ENCODE peak calls at places on chromosomes 6 and 20, in eight cellular contexts. C is keratinocyte, S is neural progenitor cell, P is BE2C, J is hepatocyte, D is heart right ventricle, X is RWPE2, I is fibroblast of lung. R is an unnamed sample. For H3K4me1, the result is how much of the 10 kb centered on the place peaks cover.

GRCh38 chr20:23039885-23040508 is 4.9 kb downstream of the SSTR4 start:
- DNase-seq in P (no peak), J (peak), S (no peak), X (no peak), I (no peak), C (no peak), D (no peak), R (no peak)

GRCh38 chr6:89375427-89375868 is 22.9 kb upstream of the UBE2J1 start:
- DNase-seq in S (peak), D (peak), I (no peak), X (no peak), J (peak), C (no peak), P (peak), R (peak)

GRCh38 chr20:20317195-20318113 is 50.5 kb upstream of the INSM1 start:
- DNase-seq in D (no peak), I (no peak), X (no peak), P (no peak), C (no peak), J (no peak), S (no peak), R (no peak)

GRCh38 chr20:40668449-40669228 is 20.4 kb downstream of the MAFB start:
- DNase-seq in I (no peak), X (peak), D (no peak), C (no peak), P (peak), S (no peak), J (peak), R (no peak)

GRCh38 chr20:57547250-57547649 is 13.7 kb upstream of the PCK1 start:
- DNase-seq in P (no peak), C (no peak), J (no peak), I (peak), X (no peak), S (no peak), D (no peak), R (no peak)

GRCh38 chr6:48990746-48991145 is 472.3 kb downstream of the MMUT start:
- DNase-seq in I (no peak), P (no peak), C (no peak), D (no peak), X (no peak), J (no peak), S (no peak), R (no peak)

GRCh38 chr6:37473364-37474095 is 26.2 kb downstream of the CCDC167 start:
- DNase-seq in P (peak), S (no peak), X (peak), D (peak), J (no peak), I (peak), C (peak), R (no peak)

GRCh38 chr6:28769626-28770402 is 154.0 kb downstream of the TRIM27 start:
- DNase-seq in P (peak), I (peak), C (no peak), S (peak), X (no peak), J (peak), D (no peak), R (peak)

GRCh38 chr6:47672816-47673215 is 25.6 kb upstream of the ADGRF4 start:
- DNase-seq in S (no peak), J (no peak), X (no peak), P (no peak), I (no peak), C (no peak), D (no peak), R (no peak)

GRCh38 chr6:47671777-47672176 is 26.6 kb upstream of the ADGRF4 start:
- DNase-seq in C (no peak), D (no peak), X (no peak), P (no peak), J (no peak), I (no peak), S (no peak), R (no peak)

GRCh38 chr6:47669684-47670515 is 28.5 kb upstream of the ADGRF4 start:
- DNase-seq in C (peak), P (no peak), I (peak), S (peak), J (peak), D (no peak), X (no peak), R (peak)

GRCh38 chr6:47674673-47675072 is 23.7 kb upstream of the ADGRF4 start:
- DNase-seq in X (no peak), I (no peak), S (no peak), J (no peak), P (no peak), D (no peak), C (no peak), R (no peak)

DNA sequence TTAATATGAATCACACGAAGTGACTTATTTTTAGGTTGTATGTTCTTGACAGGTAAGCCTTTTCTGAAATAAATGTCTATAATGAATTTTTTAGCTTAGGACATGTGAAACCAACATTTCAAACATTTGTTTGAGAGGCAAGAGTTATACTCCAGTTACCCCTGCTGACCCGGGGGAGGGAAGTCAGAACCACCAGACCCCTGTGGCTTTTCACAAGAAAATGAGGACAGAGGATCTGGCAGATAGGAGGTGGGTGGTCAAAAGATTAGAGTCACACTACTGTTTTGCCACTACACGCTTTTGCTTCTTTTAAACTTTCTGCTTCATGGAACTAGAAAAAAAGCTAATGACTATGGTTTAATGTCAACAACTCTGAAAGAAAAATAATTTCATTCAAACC is 27.5 kb upstream of the ADGRF4 start:
- DNase-seq in S (peak), C (no peak), P (no peak), I (no peak), J (no peak), D (no peak), X (no peak), R (no peak)
- H3K4me1 ChIP-seq in S (under half), C (under half), P (under half), I (under half), J (under half), D (under half), X (under half), R (under half)

GRCh38 chr6:169652896-169653295 is 48.9 kb downstream of the WDR27 start:
- DNase-seq in X (no peak), I (no peak), C (no peak), S (no peak), J (no peak), D (no peak), P (no peak), R (no peak)

GRCh38 chr6:169653691-169654090 is 48.1 kb downstream of the WDR27 start:
- DNase-seq in J (no peak), I (no peak), S (no peak), D (no peak), P (no peak), X (no peak), C (no peak), R (no peak)

GRCh38 chr6:169651498-169651897 is 50.3 kb downstream of the WDR27 start:
- DNase-seq in S (no peak), J (no peak), I (no peak), P (no peak), X (no peak), C (no peak), D (no peak), R (no peak)

GRCh38 chr6:169656626-169657610 is 44.9 kb downstream of the WDR27 start:
- DNase-seq in X (no peak), J (no peak), S (no peak), P (no peak), I (no peak), D (no peak), C (no peak), R (no peak)

GRCh38 chr6:169654590-169655391 is 47.0 kb downstream of the WDR27 start:
- DNase-seq in D (no peak), P (peak), I (peak), S (no peak), J (no peak), C (no peak), X (no peak), R (peak)
- TF ChIP-seq CTCF in D (peak), P (peak), I (peak), S (no peak), J (no peak), C (peak), X (peak), R (peak)

GRCh38 chr20:50399003-50399916 is 110.9 kb upstream of the PTPN1 start:
- DNase-seq in J (peak), P (no peak), D (peak), S (no peak), I (peak), C (no peak), X (no peak), R (no peak)
- H3K4me1 ChIP-seq in J (under half), P (under half), D (under half), S (under half), I (under half), C (under half), X (under half), R (under half)

GRCh38 chr20:36663026-36663425 is 17.0 kb upstream of the SLA2 start:
- DNase-seq in X (no peak), C (no peak), D (no peak), J (no peak), S (no peak), I (no peak), P (no peak), R (no peak)

GRCh38 chr20:36670665-36671357 is 24.8 kb upstream of the SLA2 start:
- DNase-seq in X (no peak), C (no peak), J (peak), D (no peak), P (no peak), S (no peak), I (no peak), R (no peak)

GRCh38 chr20:36666181-36666740 is 20.3 kb upstream of the SLA2 start:
- DNase-seq in P (no peak), I (peak), J (no peak), D (no peak), C (no peak), S (no peak), X (no peak), R (peak)
- TF ChIP-seq CTCF in P (peak), I (peak), J (peak), D (peak), C (no peak), S (peak), X (peak), R (peak)

GRCh38 chr20:32543570-32544259 is 41.4 kb downstream of the NOL4L start:
- DNase-seq in X (no peak), C (no peak), I (no peak), P (no peak), J (no peak), D (no peak), S (no peak), R (no peak)

GRCh38 chr20:32544893-32545840 is 40.0 kb downstream of the NOL4L start:
- DNase-seq in X (no peak), S (no peak), J (no peak), P (no peak), D (no peak), I (no peak), C (no peak), R (no peak)

GRCh38 chr20:32541917-32542615 is 43.1 kb downstream of the NOL4L start:
- DNase-seq in S (no peak), C (no peak), X (no peak), P (no peak), D (no peak), I (no peak), J (no peak), R (no peak)

GRCh38 chr20:32546918-32547752 is 38.0 kb downstream of the NOL4L start:
- DNase-seq in S (no peak), X (no peak), C (no peak), J (no peak), I (no peak), P (no peak), D (no peak), R (no peak)

GRCh38 chr20:32544260-32544722 is 40.8 kb downstream of the NOL4L start:
- DNase-seq in P (no peak), J (no peak), S (no peak), C (no peak), X (no peak), D (no peak), I (no peak), R (no peak)
- H3K4me1 ChIP-seq in P (under half), J (under half), S (under half), C (under half), X (under half), D (under half), I (under half), R (under half)

DNA sequence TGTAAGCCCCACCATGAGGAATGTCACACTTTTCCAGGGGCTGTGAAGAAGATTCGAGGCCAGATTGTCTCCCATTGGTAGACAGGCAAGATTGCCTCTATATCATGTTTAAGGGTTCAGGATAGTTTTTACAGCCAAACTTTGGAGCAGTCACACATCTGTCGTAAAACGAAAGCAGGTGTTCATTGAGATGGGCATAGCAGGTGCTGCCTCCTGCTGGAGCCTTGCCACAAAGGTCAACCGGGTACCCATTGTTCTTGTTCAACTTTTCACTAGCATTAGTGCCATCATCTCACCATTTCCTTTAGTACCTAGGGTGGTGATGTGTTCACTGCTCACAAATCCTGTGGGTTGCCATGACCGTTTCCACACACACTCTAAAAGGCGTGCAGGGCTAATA is 198.3 kb downstream of the HTR1B start:
- DNase-seq in I (no peak), S (no peak), P (no peak), J (no peak), X (no peak), D (no peak), C (no peak), R (no peak)
- TF ChIP-seq CTCF in I (no peak), S (peak), P (no peak), J (no peak), X (no peak), D (no peak), C (peak), R (no peak)

DNA sequence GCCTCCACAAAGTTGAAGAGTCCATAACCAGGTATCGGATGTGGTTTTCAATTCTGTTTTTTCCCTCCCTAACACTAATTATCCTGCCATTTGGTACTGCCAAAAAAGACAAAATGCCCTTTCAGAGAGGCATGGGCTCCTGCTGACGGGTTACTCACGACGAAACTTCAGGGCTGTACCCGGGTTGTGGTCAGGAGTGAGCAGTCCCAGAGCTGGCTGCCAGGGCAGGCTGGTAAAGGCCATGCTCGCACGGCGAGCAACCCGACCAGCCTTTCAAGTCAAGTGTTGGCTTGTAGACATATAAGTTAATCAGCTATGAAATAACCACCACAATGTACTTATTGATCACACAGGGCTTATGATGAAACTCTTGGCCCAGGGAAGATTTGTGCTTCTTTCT is 152.5 kb downstream of the FOXC1 start:
- DNase-seq in P (no peak), X (no peak), S (no peak), D (no peak), I (no peak), J (no peak), C (peak), R (no peak)
- H3K4me1 ChIP-seq in P (under half), X (under half), S (under half), D (under half), I (under half), J (under half), C (under half), R (under half)

GRCh38 chr6:167045828-167046580 is 46.8 kb downstream of the CEP43 start:
- DNase-seq in D (no peak), J (no peak), P (no peak), I (no peak), C (no peak), S (no peak), X (no peak), R (no peak)
- TF ChIP-seq CTCF in D (no peak), J (no peak), P (peak), I (no peak), C (peak), S (no peak), X (peak), R (peak)

R was measured in cardiac muscle cell.